ENCODE peak calls at places on chromosomes 11 and 22, in ten cellular contexts. O is Daoy; V is omental fat pad; T is skeletal muscle cell; B is OCI-M1; W is CD4-positive, alpha-beta memory T cell; C is T-helper 2 cell; E is CD8-positive, alpha-beta T cell; M is GM12865; L is T-helper 17 cell. Y is an unnamed sample.

GRCh38 chr11:37963440-37963839 is 1365.4 kb upstream of the RAG2 start:
- DNase-seq in M (no peak), V (no peak), E (no peak), B (no peak), L (no peak), O (no peak), C (no peak), W (no peak), T (no peak), Y (peak)

GRCh38 chr11:68735626-68736025 is 15.7 kb downstream of the TESMIN start:
- DNase-seq in E (no peak), L (no peak), O (no peak), W (no peak), M (no peak), B (no peak), T (no peak), C (no peak), V (no peak), Y (no peak)

GRCh38 chr11:48006301-48006992 is 26.1 kb downstream of the PTPRJ start:
- DNase-seq in O (peak), E (no peak), T (peak), B (peak), V (no peak), C (peak), M (peak), W (no peak), L (no peak), Y (no peak)

GRCh38 chr22:45510376-45511232 is 7.9 kb downstream of the FBLN1 start:
- DNase-seq in M (no peak), W (no peak), B (no peak), O (no peak), V (no peak), L (no peak), E (no peak), T (no peak), C (no peak), Y (no peak)

GRCh38 chr11:2762031-2762380 is 62.2 kb upstream of the KCNQ1OT1 start:
- DNase-seq in B (no peak), M (no peak), V (no peak), L (no peak), W (no peak), T (no peak), O (no peak), C (no peak), E (no peak), Y (no peak)

GRCh38 chr11:131584694-131585592 is 214.5 kb downstream of the NTM start:
- DNase-seq in W (no peak), T (no peak), M (peak), L (no peak), E (no peak), V (no peak), O (peak), B (peak), C (no peak), Y (no peak)

GRCh38 chr11:27812341-27812740 is 112.1 kb upstream of the BDNF start:
- DNase-seq in B (no peak), M (no peak), W (no peak), C (no peak), T (no peak), V (no peak), E (no peak), O (peak), L (no peak), Y (no peak)

GRCh38 chr11:133835258-133836075 is 9.8 kb downstream of the SPATA19 start:
- DNase-seq in O (peak), C (peak), B (peak), M (peak), T (peak), E (no peak), V (no peak), L (no peak), W (peak), Y (peak)

GRCh38 chr11:125995313-125995712 is 49.5 kb downstream of the VSIG10L2 start:
- DNase-seq in O (no peak), E (no peak), W (no peak), C (peak), T (no peak), V (no peak), L (no peak), M (peak), B (no peak), Y (no peak)

GRCh38 chr11:123195182-123196059 is at the start of gene CLMP:
- DNase-seq in E (no peak), T (peak), L (no peak), M (no peak), V (no peak), C (no peak), B (no peak), W (no peak), O (peak), Y (no peak)

GRCh38 chr11:7844521-7844920 is 47.8 kb upstream of the OR5P2 start:
- DNase-seq in L (no peak), V (no peak), C (no peak), B (no peak), E (no peak), T (no peak), M (no peak), W (no peak), O (no peak), Y (no peak)

GRCh38 chr11:69893631-69894030 is 74.4 kb upstream of the FGF3 start:
- DNase-seq in C (no peak), V (no peak), M (no peak), E (no peak), B (no peak), O (no peak), W (no peak), T (no peak), L (no peak), Y (no peak)

GRCh38 chr11:1473786-1474185 is 12.8 kb downstream of the MOB2 start:
- DNase-seq in W (no peak), B (no peak), V (no peak), L (no peak), O (no peak), M (no peak), E (no peak), C (no peak), T (no peak), Y (no peak)

GRCh38 chr11:47523491-47524199 is 29.3 kb downstream of the CELF1 start:
- DNase-seq in C (peak), M (peak), E (peak), T (peak), O (peak), V (peak), W (no peak), B (peak), L (peak), Y (no peak)

GRCh38 chr22:45548991-45549736 is 46.5 kb downstream of the FBLN1 start:
- DNase-seq in O (peak), L (no peak), T (peak), W (no peak), E (no peak), V (no peak), M (no peak), B (peak), C (no peak), Y (no peak)

GRCh38 chr11:119891392-119891791 is 162.4 kb upstream of the NECTIN1 start:
- DNase-seq in T (no peak), L (no peak), W (no peak), E (no peak), O (no peak), B (peak), V (no peak), C (no peak), M (no peak), Y (no peak)

GRCh38 chr22:20085651-20086050 is 5.6 kb downstream of the DGCR8 start:
- DNase-seq in O (no peak), L (no peak), C (no peak), V (no peak), T (no peak), M (no peak), W (no peak), B (no peak), E (no peak), Y (no peak)

GRCh38 chr11:22337571-22338464 is at the start of gene SLC17A6:
- DNase-seq in M (peak), C (peak), B (peak), V (no peak), W (peak), E (no peak), O (peak), T (peak), L (no peak), Y (no peak)

GRCh38 chr11:25247336-25247735 is 750.5 kb downstream of the LUZP2 start:
- DNase-seq in T (no peak), L (no peak), E (no peak), V (no peak), W (no peak), C (no peak), O (no peak), B (no peak), M (no peak), Y (no peak)

GRCh38 chr11:1476946-1477736 is 9.4 kb downstream of the MOB2 start:
- DNase-seq in T (no peak), M (no peak), B (no peak), E (no peak), L (no peak), V (no peak), O (no peak), W (no peak), C (no peak), Y (no peak)

GRCh38 chr11:118012083-118012669 is 26.0 kb downstream of the IL10RA start:
- DNase-seq in O (peak), B (peak), V (no peak), W (no peak), T (no peak), E (peak), M (peak), C (peak), L (no peak), Y (no peak)